ENCODE peak calls at places on chromosomes 2 and 18, in four cellular contexts. N is AG09319, T is fibroblast of the aortic adventitia, Y is left ventricle myocardium inferior. H is an unnamed sample.

GRCh38 chr2:83233284-83233683 is 1225.8 kb downstream of the SUCLG1 start:
- DNase-seq in N (no peak), T (no peak), Y (no peak), H (no peak)

GRCh38 chr2:134155134-134155533 is 98.7 kb upstream of the MGAT5 start:
- DNase-seq in N (no peak), T (no peak), Y (no peak), H (peak; percentile 51)

GRCh38 chr2:186551323-186552050 is 38.4 kb upstream of the ITGAV start:
- DNase-seq in N (no peak), T (peak; percentile 71), Y (no peak), H (no peak)

GRCh38 chr2:70670202-70670601 is 97.8 kb downstream of the ADD2 start:
- DNase-seq in N (no peak), T (no peak), Y (no peak), H (no peak)

GRCh38 chr18:75638223-75638596 is 210.7 kb upstream of the SMIM21 start:
- DNase-seq in N (no peak), T (peak; percentile 73), Y (no peak), H (no peak)

GRCh38 chr2:70974592-70974991 is 3.8 kb upstream of the ANKRD53 start:
- DNase-seq in N (no peak), T (no peak), Y (no peak), H (no peak)

GRCh38 chr2:98901291-98901690 is 34.7 kb downstream of the CRACDL start:
- DNase-seq in N (no peak), T (no peak), Y (no peak), H (no peak)

GRCh38 chr2:156098506-156098905 is 234.0 kb downstream of the NR4A2 start:
- DNase-seq in N (no peak), T (no peak), Y (no peak), H (no peak)

GRCh38 chr18:45449761-45450227 is 165.5 kb upstream of the SLC14A2 start:
- DNase-seq in N (peak; percentile 15), T (peak; percentile 62), Y (peak; percentile 58), H (no peak)

GRCh38 chr18:56148373-56148772 is 490.0 kb downstream of the TXNL1 start:
- DNase-seq in N (no peak), T (peak; percentile 77), Y (no peak), H (no peak)

GRCh38 chr2:232170391-232170790 is 208.2 kb upstream of the ALPP start:
- DNase-seq in N (no peak), T (peak; percentile 25), Y (no peak), H (no peak)

GRCh38 chr2:232892221-232892620 is 22.2 kb downstream of the SNORC start:
- DNase-seq in N (no peak), T (no peak), Y (no peak), H (no peak)

GRCh38 chr2:152223997-152224396 is 48.4 kb upstream of the STAM2 start:
- DNase-seq in N (no peak), T (no peak), Y (no peak), H (no peak)

GRCh38 chr2:163779970-163780597 is 44.3 kb upstream of the FIGN start:
- DNase-seq in N (no peak), T (no peak), Y (no peak), H (no peak)

GRCh38 chr18:57447154-57447621 is 12.0 kb downstream of the ONECUT2 start:
- DNase-seq in N (no peak), T (peak; percentile 22), Y (no peak), H (peak; percentile 46)

GRCh38 chr2:177164131-177164530 is 48.5 kb upstream of the HNRNPA3 start:
- DNase-seq in N (no peak), T (no peak), Y (no peak), H (no peak)

GRCh38 chr2:72153026-72153791 is 5.5 kb upstream of the CYP26B1 start:
- DNase-seq in N (no peak), T (no peak), Y (no peak), H (no peak)

GRCh38 chr2:201807452-201807980 is 1.2 kb downstream of the CDK15 start:
- DNase-seq in N (peak; percentile 80), T (peak; percentile 81), Y (peak; percentile 34), H (no peak)

GRCh38 chr2:144256996-144257707 is 262.8 kb downstream of the ZEB2 start:
- DNase-seq in N (peak; percentile 11), T (peak; percentile 81), Y (no peak), H (no peak)

GRCh38 chr2:240199133-240199870 is 58.8 kb upstream of the OTOS start:
- DNase-seq in N (no peak), T (no peak), Y (no peak), H (no peak)

GRCh38 chr18:22563098-22563707 is 145.5 kb upstream of the CTAGE1 start:
- DNase-seq in N (peak; percentile 78), T (peak; percentile 99), Y (no peak), H (peak; percentile 57)

GRCh38 chr18:61738488-61738887 is 154.3 kb downstream of the RNF152 start:
- DNase-seq in N (no peak), T (peak; percentile 26), Y (no peak), H (no peak)

GRCh38 chr2:227451655-227451992 is 20.3 kb upstream of the AGFG1 start:
- DNase-seq in N (no peak), T (no peak), Y (no peak), H (no peak)

GRCh38 chr2:54997826-54998225 is 52.4 kb downstream of the RTN4 start:
- DNase-seq in N (no peak), T (no peak), Y (no peak), H (no peak)

GRCh38 chr2:98548920-98549818 is 59.1 kb downstream of the COA5 start:
- DNase-seq in N (no peak), T (no peak), Y (no peak), H (no peak)

GRCh38 chr2:177970670-177971454 is 101.7 kb downstream of the PDE11A start:
- DNase-seq in N (no peak), T (no peak), Y (no peak), H (no peak)

GRCh38 chr18:45503988-45504387 is 111.3 kb upstream of the SLC14A2 start:
- DNase-seq in N (no peak), T (no peak), Y (no peak), H (no peak)

GRCh38 chr18:22283397-22283796 is 114.0 kb downstream of the GATA6 start:
- DNase-seq in N (no peak), T (peak; percentile 12), Y (no peak), H (no peak)

GRCh38 chr2:129934044-129934822 is 45.2 kb upstream of the RAB6C start:
- DNase-seq in N (no peak), T (no peak), Y (no peak), H (no peak)

GRCh38 chr2:36466135-36466534 is 110.6 kb downstream of the CRIM1 start:
- DNase-seq in N (no peak), T (no peak), Y (no peak), H (no peak)

GRCh38 chr2:168894720-168895119 is 4.5 kb upstream of the SPC25 start:
- DNase-seq in N (no peak), T (no peak), Y (no peak), H (no peak)

GRCh38 chr2:168896783-168897182 is 4.3 kb upstream of the G6PC2 start:
- DNase-seq in N (no peak), T (no peak), Y (no peak), H (no peak)

GRCh38 chr2:168894101-168894500 is 3.9 kb upstream of the SPC25 start:
- DNase-seq in N (no peak), T (no peak), Y (no peak), H (no peak)

GRCh38 chr2:168901013-168901412 is at the start of gene G6PC2:
- DNase-seq in N (no peak), T (no peak), Y (no peak), H (no peak)

DNA sequence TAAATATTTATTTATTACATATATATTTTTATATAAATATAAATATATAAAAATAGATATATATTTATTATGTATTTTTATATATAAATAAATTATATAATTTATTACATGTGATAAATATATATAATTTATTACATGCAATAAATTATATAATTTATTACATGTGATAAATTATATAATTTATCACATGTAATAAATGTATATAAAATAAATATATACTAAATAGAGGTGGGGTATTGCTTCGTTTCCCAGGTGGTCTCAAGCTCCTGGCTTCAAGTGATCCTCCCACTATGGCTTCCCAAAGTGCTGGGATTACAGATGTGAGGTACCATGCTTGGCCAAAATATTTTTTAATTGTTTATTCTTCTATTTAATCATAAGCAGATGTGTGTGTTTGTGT is 3.6 kb upstream of the G6PC2 start:
- DNase-seq in N (no peak), T (no peak), Y (no peak), H (no peak)
- TF ChIP-seq CTCF in N (no peak), T (no peak), Y (no peak), H (no peak)

GRCh38 chr2:63840081-63840784 is 1.5 kb upstream of the UGP2 start:
- DNase-seq in N (no peak), T (no peak), Y (no peak), H (peak; percentile 35)

GRCh38 chr2:63840785-63841253 is 877 bp upstream of the UGP2 start:
- DNase-seq in N (peak; percentile 96), T (peak; percentile 96), Y (peak; percentile 99), H (peak; percentile 95)

GRCh38 chr2:63842149-63843061 is 709 bp downstream of the UGP2 start:
- DNase-seq in N (peak; percentile 61), T (peak; percentile 81), Y (no peak), H (peak; percentile 13)

GRCh38 chr2:63843093-63843492 is 1.4 kb downstream of the UGP2 start:
- DNase-seq in N (no peak), T (no peak), Y (no peak), H (no peak)

DNA sequence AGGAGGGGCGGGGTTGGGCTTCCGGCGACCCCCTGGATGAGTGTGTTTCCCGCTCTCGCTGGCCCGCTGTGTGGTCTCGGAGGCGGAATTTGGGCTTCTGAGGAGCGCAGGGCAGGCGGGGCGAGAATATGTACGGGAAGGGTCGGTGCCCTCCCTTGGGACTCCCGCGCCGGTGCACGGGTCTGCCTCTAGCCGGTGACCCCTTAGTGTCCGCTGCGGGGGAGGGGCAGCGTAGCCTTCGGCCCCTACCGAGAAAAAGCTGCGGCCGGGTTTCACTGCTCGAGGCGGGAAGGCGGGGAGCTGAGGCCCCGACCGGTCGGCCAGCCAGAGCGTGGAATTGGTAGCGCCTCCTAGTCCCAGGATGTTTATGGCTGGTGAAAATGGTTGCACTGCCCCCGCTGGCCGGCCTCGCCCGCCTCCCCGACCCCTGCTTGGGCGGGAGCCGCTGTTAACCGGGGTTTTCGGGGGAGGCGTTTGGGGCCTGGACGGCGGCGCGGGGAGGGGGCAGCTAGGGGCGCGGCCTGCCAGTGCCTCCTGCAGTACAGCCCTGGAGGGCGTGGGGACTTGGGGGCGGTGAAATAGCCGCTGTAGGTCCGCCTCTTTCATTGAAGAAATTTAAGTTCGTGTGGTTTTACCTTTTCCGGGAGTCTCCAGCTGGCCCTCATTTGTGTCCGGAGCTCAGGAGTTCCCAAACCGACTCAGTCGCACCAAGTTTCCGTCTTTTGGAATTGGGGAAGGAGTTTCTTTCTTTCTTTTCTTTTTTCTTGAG is at the start of gene UGP2:
- DNase-seq in N (peak; percentile 94), T (peak; percentile 90), Y (peak; percentile 93), H (peak; percentile 84)
- TF ChIP-seq CTCF in N (peak; percentile 42), T (peak; percentile 43), Y (no peak), H (peak; percentile 31)

GRCh38 chr2:125512313-125512712 is 1143.6 kb upstream of the GYPC start:
- DNase-seq in N (no peak), T (no peak), Y (no peak), H (no peak)

GRCh38 chr2:125516496-125517109 is 1139.4 kb upstream of the GYPC start:
- DNase-seq in N (no peak), T (no peak), Y (no peak), H (peak; percentile 35)
- TF ChIP-seq CTCF in N (peak; percentile 16), T (peak; percentile 36), Y (peak; percentile 40), H (peak; percentile 67)

DNA sequence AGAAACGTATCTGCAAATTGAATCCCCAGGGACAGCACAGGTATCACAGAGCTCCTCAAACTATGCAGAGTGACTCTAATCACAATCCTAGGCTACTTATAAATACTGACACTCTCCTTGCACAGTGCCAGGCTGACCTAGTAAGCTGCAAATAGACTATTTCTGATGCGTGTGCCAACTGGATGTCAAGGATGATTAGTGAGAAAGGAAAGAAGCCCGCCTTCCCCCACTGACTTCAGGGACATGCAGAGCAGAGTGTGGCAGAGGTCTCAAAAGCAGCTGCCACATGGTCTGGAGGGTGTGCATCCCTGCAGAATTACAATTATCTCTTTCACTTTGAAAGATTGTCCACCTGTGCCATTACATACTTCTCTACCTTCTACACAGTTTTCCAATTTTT is 235.6 kb downstream of the CPS1 start:
- DNase-seq in N (no peak), T (no peak), Y (no peak), H (no peak)
- TF ChIP-seq CTCF in N (no peak), T (no peak), Y (no peak), H (no peak)

H was measured in GM13976.